ENCODE peak calls at places on chromosomes 13 and 19, in nine cellular contexts. S is stomach, B is neural crest cell, K is lower leg skin, W is NCI-H2081, I is cardiac fibroblast, N is tibial artery, G is NCI-H345, Y is GM10248. O is an unnamed sample.
A peak's percentile ranks its signal among the peaks of the same experiment; 100 is the strongest.

GRCh38 chr19:11970174-11970573 is 5.3 kb downstream of the ZNF763 start:
- DNase-seq in S (no peak), B (no peak), K (no peak), W (no peak), I (no peak), N (no peak), G (no peak), Y (no peak), O (no peak)

GRCh38 chr13:49954674-49955455 is 18.7 kb upstream of the SPRYD7 start:
- DNase-seq in S (no peak), B (no peak), K (no peak), W (no peak), I (no peak), N (no peak), G (no peak), Y (no peak), O (no peak)

GRCh38 chr19:47243776-47244547 is 12.4 kb upstream of the CCDC9 start:
- DNase-seq in S (peak; percentile 91), B (peak; percentile 95), K (peak; percentile 98), W (peak; percentile 85), I (peak; percentile 98), N (peak; percentile 96), G (peak; percentile 63), Y (peak; percentile 89), O (peak; percentile 64)

GRCh38 chr19:30684613-30685012 is 312.4 kb downstream of the ZNF536 start:
- DNase-seq in S (no peak), B (no peak), K (peak; percentile 71), W (no peak), I (no peak), N (no peak), G (no peak), Y (no peak), O (no peak)

GRCh38 chr19:2424686-2425621 is 2.4 kb downstream of the TIMM13 start:
- DNase-seq in S (peak; percentile 30), B (peak; percentile 72), K (peak; percentile 88), W (no peak), I (peak; percentile 69), N (no peak), G (no peak), Y (no peak), O (no peak)

GRCh38 chr13:79571147-79571546 is 90.2 kb downstream of the NDFIP2 start:
- DNase-seq in S (no peak), B (no peak), K (no peak), W (no peak), I (no peak), N (no peak), G (no peak), Y (no peak), O (no peak)

GRCh38 chr19:40228863-40229262 is 2.4 kb upstream of the CCNP start:
- DNase-seq in S (no peak), B (no peak), K (no peak), W (no peak), I (no peak), N (no peak), G (no peak), Y (no peak), O (no peak)

GRCh38 chr19:33427801-33428626 is 54.5 kb downstream of the CEBPG start:
- DNase-seq in S (no peak), B (no peak), K (no peak), W (no peak), I (no peak), N (no peak), G (no peak), Y (no peak), O (no peak)

GRCh38 chr19:8655340-8655709 is 24.9 kb downstream of the NFILZ start:
- DNase-seq in S (no peak), B (no peak), K (no peak), W (no peak), I (no peak), N (no peak), G (peak; percentile 1), Y (peak; percentile 32), O (no peak)

GRCh38 chr13:65302691-65303090 is 1927.4 kb downstream of the PCDH9 start:
- DNase-seq in S (no peak), B (no peak), K (no peak), W (no peak), I (no peak), N (no peak), G (no peak), Y (no peak), O (no peak)

GRCh38 chr19:33249740-33250366 is 24.2 kb upstream of the SLC7A10 start:
- DNase-seq in S (no peak), B (no peak), K (no peak), W (no peak), I (no peak), N (no peak), G (no peak), Y (no peak), O (no peak)